ENCODE peak calls at places on chromosomes 7 and 10, in five cellular contexts. F is fibroblast of the aortic adventitia, K is NB4, N is AG10803, R is type B pancreatic cell. B is an unnamed sample.
A peak's percentile ranks its signal among the peaks of the same experiment; 100 is the strongest.

GRCh38 chr10:2813277-2813676 is 254.1 kb upstream of the PFKP start:
- DNase-seq in F (no peak), K (no peak), N (no peak), R (no peak), B (no peak)

GRCh38 chr10:3067045-3067858 is at the start of gene PFKP:
- DNase-seq in F (no peak), K (peak; percentile 54), N (no peak), R (no peak), B (no peak)

GRCh38 chr7:154699421-154699820 is 303.5 kb downstream of the PAXIP1 start:
- DNase-seq in F (no peak), K (peak; percentile 14), N (no peak), R (no peak), B (no peak)

GRCh38 chr10:11454958-11455566 is 156.4 kb downstream of the USP6NL start:
- DNase-seq in F (no peak), K (no peak), N (no peak), R (no peak), B (no peak)

GRCh38 chr10:80275756-80276155 is 13.7 kb downstream of the MAT1A start:
- DNase-seq in F (no peak), K (no peak), N (no peak), R (no peak), B (no peak)

GRCh38 chr7:74083928-74084721 is 521 bp downstream of the LIMK1 start:
- DNase-seq in F (peak; percentile 43), K (peak; percentile 88), N (peak; percentile 56), R (no peak), B (peak; percentile 25)

GRCh38 chr7:6032167-6032566 is 991 bp downstream of the ANKRD61 start:
- DNase-seq in F (no peak), K (no peak), N (no peak), R (no peak), B (no peak)

GRCh38 chr7:132738254-132738653 is 162.0 kb upstream of the PLXNA4 start:
- DNase-seq in F (peak; percentile 97), K (no peak), N (peak; percentile 93), R (no peak), B (no peak)

GRCh38 chr10:22997102-22997501 is 69.2 kb downstream of the ARMC3 start:
- DNase-seq in F (peak; percentile 60), K (no peak), N (peak; percentile 8), R (no peak), B (peak; percentile 14)

GRCh38 chr10:79292789-79293746 is 54.2 kb upstream of the PPIF start:
- DNase-seq in F (no peak), K (peak; percentile 88), N (no peak), R (no peak), B (no peak)

GRCh38 chr10:129890170-129890569 is 73.9 kb downstream of the EBF3 start:
- DNase-seq in F (no peak), K (no peak), N (no peak), R (no peak), B (no peak)

GRCh38 chr10:129887986-129888783 is 75.9 kb downstream of the EBF3 start:
- DNase-seq in F (no peak), K (no peak), N (no peak), R (no peak), B (no peak)

GRCh38 chr10:129892571-129893045 is 71.5 kb downstream of the EBF3 start:
- DNase-seq in F (peak; percentile 52), K (no peak), N (no peak), R (no peak), B (no peak)

GRCh38 chr10:129891806-129892205 is 72.3 kb downstream of the EBF3 start:
- DNase-seq in F (no peak), K (no peak), N (no peak), R (no peak), B (no peak)

GRCh38 chr10:129888784-129889616 is 75.1 kb downstream of the EBF3 start:
- DNase-seq in F (peak; percentile 52), K (peak; percentile 70), N (peak; percentile 37), R (no peak), B (peak; percentile 81)
- TF ChIP-seq CTCF in F (peak; percentile 79), K (peak; percentile 62), N (peak; percentile 72), R (peak; percentile 85), B (peak; percentile 82)

DNA sequence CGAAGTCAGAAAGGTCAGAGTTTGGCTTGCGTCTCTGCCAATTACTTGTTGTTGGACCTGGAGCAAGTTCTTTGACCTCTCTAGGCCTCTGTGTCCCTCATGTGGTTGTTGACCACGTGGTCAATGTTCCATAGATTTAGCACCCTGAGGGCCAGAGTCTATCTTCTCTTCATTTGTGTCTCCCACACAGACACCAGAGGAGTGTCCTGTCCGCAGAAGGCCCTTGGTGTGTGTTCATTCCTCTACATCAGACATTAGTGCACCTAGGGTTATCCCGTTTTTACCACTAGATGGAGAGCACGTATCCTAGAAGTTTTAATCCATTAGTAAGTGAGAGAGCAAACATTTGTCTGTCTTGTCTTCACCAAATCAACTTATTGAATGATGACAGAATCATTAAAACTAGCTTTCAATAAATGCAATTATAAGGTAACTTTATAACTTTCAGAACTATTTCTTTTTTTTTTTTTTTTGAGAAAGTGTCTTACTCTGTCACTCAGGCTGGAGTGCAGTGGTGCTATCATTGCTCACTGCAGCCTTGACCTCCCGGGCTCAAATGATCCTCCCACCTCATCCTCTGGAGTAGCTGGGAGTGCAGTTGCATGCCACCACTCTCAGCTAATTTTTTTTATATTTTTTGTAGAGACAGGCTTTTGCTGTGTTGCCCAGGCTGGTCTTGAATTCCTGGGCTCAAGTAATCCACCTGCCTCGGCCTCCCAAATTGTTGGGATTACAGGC is 122.5 kb upstream of the ANKRD1 start:
- DNase-seq in F (peak; percentile 50), K (peak; percentile 30), N (peak; percentile 25), R (no peak), B (no peak)
- TF ChIP-seq CTCF in F (peak; percentile 51), K (no peak), N (peak; percentile 59), R (peak; percentile 68), B (peak; percentile 57)

GRCh38 chr10:85789125-85789524 is 577.5 kb downstream of the GRID1 start:
- DNase-seq in F (no peak), K (no peak), N (no peak), R (no peak), B (no peak)

GRCh38 chr10:85794553-85794952 is 572.0 kb downstream of the GRID1 start:
- DNase-seq in F (no peak), K (no peak), N (no peak), R (no peak), B (no peak)

GRCh38 chr10:85790155-85790789 is 576.3 kb downstream of the GRID1 start:
- DNase-seq in F (no peak), K (no peak), N (no peak), R (no peak), B (no peak)

GRCh38 chr10:85792533-85792858 is 574.1 kb downstream of the GRID1 start:
- DNase-seq in F (no peak), K (no peak), N (no peak), R (no peak), B (no peak)

GRCh38 chr10:85791846-85792532 is 574.6 kb downstream of the GRID1 start:
- DNase-seq in F (no peak), K (peak; percentile 15), N (peak; percentile 23), R (no peak), B (no peak)
- TF ChIP-seq CTCF in F (no peak), K (peak; percentile 15), N (peak; percentile 18), R (peak; percentile 49), B (peak; percentile 39)

GRCh38 chr10:54796876-54797275 is 4.2 kb downstream of the PCDH15 start:
- DNase-seq in F (no peak), K (no peak), N (no peak), R (no peak), B (no peak)

GRCh38 chr10:54799491-54799890 is 1.5 kb downstream of the PCDH15 start:
- DNase-seq in F (no peak), K (no peak), N (no peak), R (no peak), B (no peak)

GRCh38 chr10:54797636-54798395 is 3.2 kb downstream of the PCDH15 start:
- DNase-seq in F (no peak), K (no peak), N (no peak), R (no peak), B (no peak)

GRCh38 chr10:54800677-54801480 is at the start of gene PCDH15:
- DNase-seq in F (no peak), K (peak; percentile 19), N (no peak), R (no peak), B (peak; percentile 21)
- TF ChIP-seq CTCF in F (no peak), K (no peak), N (no peak), R (peak; percentile 66), B (peak; percentile 56)

DNA sequence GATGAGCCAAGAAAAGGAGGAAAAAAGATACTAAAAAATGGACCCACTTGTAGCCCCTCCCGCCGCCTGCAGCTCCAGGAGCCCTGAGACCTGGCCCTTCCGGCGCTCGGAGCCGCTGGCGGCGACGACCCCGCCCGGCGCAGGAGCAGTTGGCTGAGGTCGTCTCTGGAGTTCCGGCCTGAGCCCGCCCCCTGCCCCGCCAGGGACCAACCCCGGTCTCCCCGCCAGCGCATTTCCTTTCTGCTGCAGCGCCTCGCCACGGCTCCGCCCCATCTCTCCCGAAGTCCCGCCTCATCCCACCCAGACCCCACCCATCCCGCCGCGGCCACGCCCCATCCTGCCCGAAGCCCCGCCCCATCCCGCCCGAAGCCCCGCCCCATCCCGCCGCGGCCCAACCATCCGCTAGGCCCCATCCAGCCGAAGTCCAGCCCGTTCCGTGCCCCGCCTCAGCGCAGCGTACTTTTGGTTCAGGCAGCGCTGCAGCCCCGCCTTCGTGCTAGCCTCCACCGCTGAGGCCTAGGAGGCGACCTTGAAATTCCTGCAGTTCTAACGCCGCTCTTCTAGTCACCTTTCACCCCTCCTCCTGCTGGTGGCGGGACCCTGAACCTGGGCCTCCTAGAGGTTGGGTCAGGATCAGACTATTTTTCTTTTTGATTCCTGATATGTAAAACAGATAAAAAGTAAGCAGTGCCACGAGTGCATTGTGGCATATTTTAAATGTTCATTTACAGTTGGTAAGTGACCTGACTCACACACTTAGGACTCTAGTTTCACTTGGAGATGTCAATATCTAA is at the start of gene STN1:
- DNase-seq in F (peak; percentile 96), K (peak; percentile 98), N (peak; percentile 96), R (peak; percentile 96), B (peak; percentile 93)
- TF ChIP-seq CTCF in F (no peak), K (peak; percentile 9), N (peak; percentile 25), R (peak; percentile 60), B (peak; percentile 43)

GRCh38 chr10:21533577-21534475 is at the start of gene MLLT10:
- DNase-seq in F (peak; percentile 93), K (peak; percentile 95), N (peak; percentile 96), R (peak; percentile 98), B (peak; percentile 89)
- TF ChIP-seq CTCF in F (peak; percentile 57), K (no peak), N (peak; percentile 48), R (peak; percentile 59), B (peak; percentile 44)

GRCh38 chr10:132693676-132694075 is 92.3 kb downstream of the NKX6-2 start:
- DNase-seq in F (peak; percentile 18), K (no peak), N (no peak), R (no peak), B (no peak)

GRCh38 chr10:132698211-132698751 is 87.7 kb downstream of the NKX6-2 start:
- DNase-seq in F (no peak), K (no peak), N (no peak), R (peak; percentile 63), B (no peak)

GRCh38 chr10:132697568-132698200 is 88.3 kb downstream of the NKX6-2 start:
- DNase-seq in F (no peak), K (no peak), N (no peak), R (peak; percentile 45), B (no peak)

GRCh38 chr10:132696728-132697567 is 89.0 kb downstream of the NKX6-2 start:
- DNase-seq in F (no peak), K (no peak), N (no peak), R (peak; percentile 54), B (no peak)

GRCh38 chr10:132696204-132696603 is 89.7 kb downstream of the NKX6-2 start:
- DNase-seq in F (no peak), K (no peak), N (no peak), R (peak; percentile 6), B (no peak)
- TF ChIP-seq CTCF in F (no peak), K (no peak), N (no peak), R (no peak), B (no peak)